ENCODE peak calls at places on chromosomes 16 and 17, in nine cellular contexts. O is HT1080; X is cardiac fibroblast; T is occipital lobe; D is stimulated activated CD8-positive, alpha-beta memory T cell treated with anti-CD3 and anti-CD28 coated beads, Interleukin-4, amount 100 ng/mL, for 4 hours; P is AG04449; V is tibial nerve; Z is GM04504; S is cardiac muscle cell. G is an unnamed sample.

GRCh38 chr17:32569171-32570080 is 82.6 kb downstream of the CDK5R1 start:
- DNase-seq in O (peak; percentile 67), X (no peak), T (no peak), D (no peak), P (no peak), V (no peak), Z (peak; percentile 38), S (no peak), G (no peak)

GRCh38 chr16:67013823-67014640 is 14.9 kb upstream of the CBFB start:
- DNase-seq in O (peak; percentile 29), X (peak; percentile 88), T (peak; percentile 68), D (peak; percentile 34), P (no peak), V (peak; percentile 65), Z (no peak), S (peak; percentile 89), G (no peak)

GRCh38 chr16:75263291-75263962 is 12.0 kb upstream of the BCAR1 start:
- DNase-seq in O (no peak), X (no peak), T (no peak), D (no peak), P (no peak), V (no peak), Z (no peak), S (no peak), G (no peak)

GRCh38 chr16:58684001-58684353 is 593 bp downstream of the SLC38A7 start:
- DNase-seq in O (no peak), X (peak; percentile 41), T (no peak), D (no peak), P (no peak), V (no peak), Z (no peak), S (peak; percentile 36), G (no peak)

GRCh38 chr16:66889622-66890021 is 9.3 kb downstream of the PDP2 start:
- DNase-seq in O (no peak), X (no peak), T (no peak), D (no peak), P (no peak), V (no peak), Z (no peak), S (no peak), G (no peak)

GRCh38 chr17:1467898-1468492 is 12.0 kb upstream of the CRK start:
- DNase-seq in O (no peak), X (peak; percentile 58), T (no peak), D (no peak), P (no peak), V (no peak), Z (no peak), S (peak; percentile 50), G (no peak)

GRCh38 chr17:64491995-64492394 is 4.9 kb downstream of the POLG2 start:
- DNase-seq in O (peak; percentile 33), X (peak; percentile 39), T (no peak), D (no peak), P (no peak), V (no peak), Z (no peak), S (no peak), G (no peak)

GRCh38 chr17:57211543-57211942 is 44.8 kb upstream of the MSI2 start:
- DNase-seq in O (peak; percentile 76), X (no peak), T (no peak), D (no peak), P (no peak), V (no peak), Z (no peak), S (no peak), G (no peak)

GRCh38 chr17:42111901-42112551 is 488 bp downstream of the DHX58 start:
- DNase-seq in O (no peak), X (peak; percentile 41), T (peak; percentile 52), D (no peak), P (no peak), V (no peak), Z (peak; percentile 38), S (peak; percentile 40), G (no peak)

GRCh38 chr16:82963653-82964052 is 336.9 kb downstream of the CDH13 start:
- DNase-seq in O (no peak), X (no peak), T (no peak), D (no peak), P (no peak), V (no peak), Z (no peak), S (no peak), G (no peak)

GRCh38 chr16:81280393-81280792 is 34.4 kb upstream of the GAN start:
- DNase-seq in O (peak; percentile 45), X (peak; percentile 37), T (no peak), D (no peak), P (no peak), V (no peak), Z (no peak), S (peak; percentile 24), G (no peak)

GRCh38 chr16:10121496-10121895 is 60.7 kb downstream of the GRIN2A start:
- DNase-seq in O (peak; percentile 30), X (no peak), T (no peak), D (no peak), P (peak; percentile 71), V (no peak), Z (peak; percentile 50), S (no peak), G (no peak)

GRCh38 chr17:56593073-56593740 is at the start of gene NOG:
- DNase-seq in O (no peak), X (peak; percentile 15), T (peak; percentile 9), D (no peak), P (no peak), V (no peak), Z (no peak), S (peak; percentile 12), G (no peak)

GRCh38 chr17:43790311-43790940 is 10.2 kb downstream of the CFAP97D1 start:
- DNase-seq in O (no peak), X (no peak), T (no peak), D (no peak), P (no peak), V (no peak), Z (no peak), S (peak; percentile 22), G (no peak)

GRCh38 chr17:58303981-58304734 is 23.4 kb upstream of the MPO start:
- DNase-seq in O (peak; percentile 49), X (peak; percentile 52), T (no peak), D (no peak), P (no peak), V (no peak), Z (no peak), S (peak; percentile 63), G (peak; percentile 62)

GRCh38 chr16:56608876-56609462 is 585 bp downstream of the MT2A start:
- DNase-seq in O (no peak), X (peak; percentile 14), T (no peak), D (no peak), P (no peak), V (no peak), Z (no peak), S (no peak), G (no peak)

G was measured in HCT116.